ENCODE peak calls at places on chromosome 19, in four cellular contexts. F is NCI-H2171, Y is H4, R is retina. G is an unnamed sample.

GRCh38 chr19:57263244-57263643 is 17.0 kb upstream of the ZNF460 start:
- DNase-seq in F (no peak), Y (no peak), R (no peak), G (no peak)

GRCh38 chr19:50333737-50334617 is 4.8 kb upstream of the KCNC3 start:
- DNase-seq in F (peak), Y (no peak), R (peak), G (no peak)

GRCh38 chr19:10228925-10229324 is 2.2 kb downstream of the S1PR2 start:
- DNase-seq in F (no peak), Y (no peak), R (peak), G (peak)

GRCh38 chr19:24033962-24034342 is 53.0 kb upstream of the ZNF254 start:
- DNase-seq in F (no peak), Y (no peak), R (no peak), G (peak)

GRCh38 chr19:45515081-45515624 is 7.9 kb downstream of the VASP start:
- DNase-seq in F (no peak), Y (no peak), R (no peak), G (peak)

GRCh38 chr19:49614096-49614857 is 23.3 kb downstream of the PRR12 start:
- DNase-seq in F (no peak), Y (peak), R (no peak), G (no peak)

GRCh38 chr19:12913871-12914690 is 5.0 kb downstream of the SYCE2 start:
- DNase-seq in F (no peak), Y (no peak), R (peak), G (peak)

GRCh38 chr19:9836021-9836420 is 903 bp downstream of the PIN1 start:
- DNase-seq in F (no peak), Y (no peak), R (no peak), G (no peak)

GRCh38 chr19:39209196-39209595 is 5.1 kb upstream of the SYCN start:
- DNase-seq in F (no peak), Y (no peak), R (no peak), G (no peak)

GRCh38 chr19:47331931-47332547 is at the start of gene C5AR2:
- DNase-seq in F (no peak), Y (no peak), R (no peak), G (no peak)

GRCh38 chr19:40803857-40804782 is 5.1 kb downstream of the EGLN2 start:
- DNase-seq in F (no peak), Y (no peak), R (no peak), G (no peak)

GRCh38 chr19:39765091-39766076 is 13.3 kb upstream of the LEUTX start:
- DNase-seq in F (peak), Y (peak), R (peak), G (no peak)

GRCh38 chr19:5864013-5864720 is 6.2 kb downstream of the FUT5 start:
- DNase-seq in F (no peak), Y (no peak), R (no peak), G (no peak)